ENCODE peak calls at places on chromosomes 4 and X, in four cellular contexts. F is neural progenitor cell, M is left ventricle myocardium inferior, P is mammary epithelial cell. V is an unnamed sample.
A peak's percentile ranks its signal among the peaks of the same experiment; 100 is the strongest.

GRCh38 chrX:3527811-3528210 is 181.4 kb upstream of the MXRA5 start:
- DNase-seq in M (no peak), F (no peak), P (no peak), V (no peak)

GRCh38 chr4:137393043-137393442 is 139.3 kb downstream of the PCDH18 start:
- DNase-seq in F (peak; percentile 60), M (peak; percentile 17), P (no peak), V (no peak)

GRCh38 chr4:67896421-67897065 is 12.7 kb upstream of the TMPRSS11D start:
- DNase-seq in P (no peak), F (no peak), M (no peak), V (no peak)

GRCh38 chr4:105147226-105148151 is 813 bp downstream of the TET2 start:
- DNase-seq in M (no peak), P (peak; percentile 49), F (peak; percentile 58), V (peak; percentile 68)

GRCh38 chr4:100081511-100081910 is 108.8 kb downstream of the DDIT4L start:
- DNase-seq in P (peak; percentile 61), F (no peak), M (no peak), V (no peak)

GRCh38 chr4:147118523-147118922 is 172.9 kb upstream of the TTC29 start:
- DNase-seq in P (no peak), M (no peak), F (no peak), V (no peak)

GRCh38 chr4:23877758-23878229 is 12.1 kb downstream of the PPARGC1A start:
- DNase-seq in F (no peak), P (no peak), M (no peak), V (no peak)

GRCh38 chr4:152831416-152831815 is 51.7 kb downstream of the ARFIP1 start:
- DNase-seq in F (no peak), M (no peak), P (peak; percentile 68), V (no peak)

GRCh38 chr4:100372432-100372831 is 145.4 kb downstream of the EMCN start:
- DNase-seq in P (no peak), F (peak; percentile 50), M (no peak), V (no peak)

GRCh38 chr4:180164799-180165198 is 2078.4 kb upstream of the TENM3 start:
- DNase-seq in M (no peak), P (no peak), F (no peak), V (no peak)

GRCh38 chrX:24494544-24495113 is 29.5 kb downstream of the PDK3 start:
- DNase-seq in M (no peak), F (peak; percentile 34), P (peak; percentile 81), V (no peak)

GRCh38 chrX:103310592-103311400 is at the start of gene BEX2:
- DNase-seq in M (peak; percentile 16), F (peak; percentile 87), P (peak; percentile 62), V (peak; percentile 67)

GRCh38 chr4:186918466-186918865 is 194.8 kb upstream of the FAT1 start:
- DNase-seq in F (no peak), M (no peak), P (no peak), V (no peak)

GRCh38 chr4:94765653-94766052 is 7.9 kb downstream of the BMPR1B start:
- DNase-seq in F (no peak), P (no peak), M (no peak), V (no peak)

GRCh38 chr4:22237846-22238513 is 277.9 kb downstream of the ADGRA3 start:
- DNase-seq in F (peak; percentile 65), P (no peak), M (no peak), V (no peak)

GRCh38 chr4:55791666-55792065 is 27.9 kb upstream of the EXOC1L start:
- DNase-seq in M (no peak), P (peak; percentile 61), F (no peak), V (no peak)

GRCh38 chrX:25112156-25112555 is 96.4 kb upstream of the ARX start:
- DNase-seq in F (no peak), P (no peak), M (no peak), V (no peak)

GRCh38 chr4:173855015-173855414 is 325.0 kb upstream of the HAND2 start:
- DNase-seq in F (no peak), P (no peak), M (no peak), V (no peak)

GRCh38 chr4:108449139-108449538 is 171.2 kb upstream of the RPL34 start:
- DNase-seq in F (no peak), M (no peak), P (no peak), V (no peak)

GRCh38 chr4:166675411-166675810 is 558.9 kb downstream of the SPOCK3 start:
- DNase-seq in P (peak; percentile 71), F (no peak), M (no peak), V (no peak)

GRCh38 chrX:16196829-16197228 is 29.5 kb downstream of the MAGEB17 start:
- DNase-seq in M (no peak), F (no peak), P (no peak), V (no peak)

GRCh38 chr4:56821394-56822263 is at the start of gene SPINK2:
- DNase-seq in M (peak; percentile 26), P (no peak), F (peak; percentile 87), V (peak; percentile 75)

GRCh38 chr4:95193391-95194224 is 355.2 kb downstream of the UNC5C start:
- DNase-seq in P (no peak), F (no peak), M (no peak), V (no peak)

GRCh38 chr4:77443941-77444340 is 161.7 kb upstream of the CXCL13 start:
- DNase-seq in P (no peak), F (no peak), M (no peak), V (no peak)

GRCh38 chr4:15944895-15945294 is 6.4 kb upstream of the FGFBP1 start:
- DNase-seq in M (no peak), P (no peak), F (no peak), V (no peak)

GRCh38 chr4:38904090-38904666 is 36.6 kb downstream of the FAM114A1 start:
- DNase-seq in M (no peak), P (no peak), F (no peak), V (no peak)

GRCh38 chr4:8383451-8384160 is 56.9 kb downstream of the ACOX3 start:
- DNase-seq in P (no peak), M (peak; percentile 27), F (no peak), V (peak; percentile 41)

GRCh38 chr4:2832309-2832980 is 11.2 kb upstream of the ADD1 start:
- DNase-seq in M (peak; percentile 6), F (no peak), P (no peak), V (no peak)

GRCh38 chr4:115361781-115362180 is 248.4 kb upstream of the NDST4 start:
- DNase-seq in P (peak; percentile 2), F (no peak), M (no peak), V (no peak)
- H3K27me3 ChIP-seq in P (no peaks in the 10 kb centered on the region), F (no peaks in the 10 kb centered on the region), M (no peaks in the 10 kb centered on the region), V (no peaks in the 10 kb centered on the region)

GRCh38 chrX:53262189-53262917 is 19.0 kb downstream of the IQSEC2 start:
- DNase-seq in M (no peak), P (no peak), F (no peak), V (no peak)
- H3K27me3 ChIP-seq in M (no peaks in the 10 kb centered on the region), P (no peaks in the 10 kb centered on the region), F (no peaks in the 10 kb centered on the region), V (no peaks in the 10 kb centered on the region)

GRCh38 chr4:184232212-184232611 is 14.5 kb upstream of the ENPP6 start:
- DNase-seq in P (no peak), M (no peak), F (no peak), V (no peak)
- H3K27me3 ChIP-seq in P (peaks cover 1% of the 10 kb centered on the region), M (peaks cover 15% of the 10 kb centered on the region), F (no peaks in the 10 kb centered on the region), V (no peaks in the 10 kb centered on the region)

GRCh38 chr4:80207664-80208063 is 10.4 kb downstream of the PRDM8 start:
- DNase-seq in M (no peak), P (no peak), F (no peak), V (no peak)
- H3K27me3 ChIP-seq in M (peaks cover 59% of the 10 kb centered on the region), P (no peaks in the 10 kb centered on the region), F (peaks cover 100% of the 10 kb centered on the region), V (no peaks in the 10 kb centered on the region)